ENCODE peak calls at places on chromosome 12, in seven cellular contexts. Q is stomach; D is cardiac fibroblast; J is amygdala; G is stimulated activated CD4-positive, alpha-beta T cell treated with anti-CD3 and anti-CD28 coated beads, Interleukin-12 subunit alpha, Interleukin-12 subunit beta, amount 100 ng/mL, for 48 hours; I is Caco-2; U is GM19239. T is an unnamed sample.

GRCh38 chr12:42588308-42588836 is 1.2 kb downstream of the PRICKLE1 start:
- DNase-seq in Q (no peak), D (no peak), J (no peak), G (no peak), I (no peak), U (no peak), T (no peak)

GRCh38 chr12:25812295-25812694 is 146.2 kb upstream of the RASSF8 start:
- DNase-seq in Q (no peak), D (no peak), J (no peak), G (no peak), I (no peak), U (no peak), T (no peak)

GRCh38 chr12:2336409-2336829 is 283.6 kb downstream of the CACNA1C start:
- DNase-seq in Q (no peak), D (peak; percentile 87), J (no peak), G (no peak), I (no peak), U (no peak), T (peak; percentile 88)

GRCh38 chr12:121467638-121468403 is 67.9 kb downstream of the RNF34 start:
- DNase-seq in Q (no peak), D (peak; percentile 26), J (no peak), G (no peak), I (peak; percentile 54), U (no peak), T (no peak)

GRCh38 chr12:91205791-91206190 is 23.2 kb upstream of the DCN start:
- DNase-seq in Q (no peak), D (no peak), J (no peak), G (no peak), I (no peak), U (no peak), T (no peak)

GRCh38 chr12:89451876-89452275 is 72.7 kb downstream of the GALNT4 start:
- DNase-seq in Q (no peak), D (peak; percentile 89), J (no peak), G (no peak), I (no peak), U (no peak), T (no peak)

GRCh38 chr12:32024884-32025599 is 65.8 kb downstream of the RESF1 start:
- DNase-seq in Q (no peak), D (no peak), J (no peak), G (no peak), I (no peak), U (no peak), T (no peak)

GRCh38 chr12:48937170-48937569 is 11.9 kb upstream of the FKBP11 start:
- DNase-seq in Q (no peak), D (no peak), J (no peak), G (no peak), I (peak; percentile 26), U (no peak), T (no peak)

GRCh38 chr12:62211510-62211909 is 48.7 kb upstream of the USP15 start:
- DNase-seq in Q (no peak), D (peak; percentile 22), J (no peak), G (no peak), I (no peak), U (no peak), T (peak; percentile 94)

GRCh38 chr12:43282106-43282505 is 269.9 kb downstream of the ADAMTS20 start:
- DNase-seq in Q (no peak), D (peak; percentile 74), J (no peak), G (no peak), I (no peak), U (no peak), T (no peak)

GRCh38 chr12:15116983-15117382 is 104.2 kb downstream of the RERG start:
- DNase-seq in Q (no peak), D (no peak), J (no peak), G (no peak), I (no peak), U (no peak), T (no peak)

GRCh38 chr12:94553875-94554274 is 94.2 kb upstream of the CEP83 start:
- DNase-seq in Q (no peak), D (no peak), J (no peak), G (no peak), I (no peak), U (no peak), T (no peak)

GRCh38 chr12:4984344-4984743 is 59.3 kb upstream of the KCNA5 start:
- DNase-seq in Q (no peak), D (no peak), J (no peak), G (no peak), I (no peak), U (no peak), T (no peak)

GRCh38 chr12:113065126-113066007 is 8.8 kb downstream of the DTX1 start:
- DNase-seq in Q (no peak), D (no peak), J (no peak), G (no peak), I (peak; percentile 46), U (no peak), T (peak; percentile 4)

GRCh38 chr12:79983492-79983891 is 48.6 kb upstream of the PPP1R12A start:
- DNase-seq in Q (no peak), D (peak; percentile 66), J (no peak), G (no peak), I (no peak), U (no peak), T (no peak)

GRCh38 chr12:79206871-79207270 is 342.3 kb downstream of the SYT1 start:
- DNase-seq in Q (no peak), D (no peak), J (no peak), G (no peak), I (no peak), U (no peak), T (no peak)

GRCh38 chr12:22856120-22856699 is 231.2 kb downstream of the ETNK1 start:
- DNase-seq in Q (no peak), D (peak; percentile 56), J (no peak), G (no peak), I (no peak), U (peak; percentile 4), T (no peak)

GRCh38 chr12:674272-674781 is 11.1 kb upstream of the NINJ2 start:
- DNase-seq in Q (no peak), D (no peak), J (no peak), G (peak; percentile 73), I (no peak), U (peak; percentile 20), T (peak; percentile 45)

GRCh38 chr12:51906452-51907082 is 737 bp upstream of the ACVRL1 start:
- DNase-seq in Q (no peak), D (peak; percentile 26), J (no peak), G (no peak), I (no peak), U (no peak), T (no peak)

GRCh38 chr12:48767521-48767920 is 21.4 kb downstream of the ADCY6 start:
- DNase-seq in Q (no peak), D (no peak), J (no peak), G (no peak), I (no peak), U (no peak), T (no peak)

GRCh38 chr12:60072911-60073310 is 477.1 kb downstream of the SLC16A7 start:
- DNase-seq in Q (no peak), D (peak; percentile 0), J (no peak), G (no peak), I (no peak), U (no peak), T (no peak)

GRCh38 chr12:48977290-48978281 is 536 bp upstream of the WNT1 start:
- DNase-seq in Q (peak; percentile 67), D (peak; percentile 45), J (no peak), G (peak; percentile 84), I (peak; percentile 86), U (no peak), T (peak; percentile 56)

GRCh38 chr12:28108599-28108998 is 81.7 kb upstream of the CCDC91 start:
- DNase-seq in Q (no peak), D (peak; percentile 52), J (no peak), G (no peak), I (no peak), U (no peak), T (no peak)

GRCh38 chr12:130489293-130489692 is 151.6 kb downstream of the PIWIL1 start:
- DNase-seq in Q (no peak), D (no peak), J (no peak), G (no peak), I (no peak), U (no peak), T (no peak)

GRCh38 chr12:50625029-50625875 is 120.5 kb downstream of the DIP2B start:
- DNase-seq in Q (no peak), D (no peak), J (no peak), G (no peak), I (no peak), U (no peak), T (no peak)

GRCh38 chr12:7042847-7043246 is 17.7 kb upstream of the C1S start:
- DNase-seq in Q (no peak), D (peak; percentile 66), J (no peak), G (no peak), I (peak; percentile 62), U (no peak), T (peak; percentile 13)

GRCh38 chr12:62701492-62701891 is 233.5 kb downstream of the PPM1H start:
- DNase-seq in Q (no peak), D (no peak), J (no peak), G (no peak), I (no peak), U (no peak), T (no peak)